ENCODE peak calls at places on chromosomes 16 and 17, in eight cellular contexts. B is stimulated activated CD4-positive, alpha-beta T cell treated with anti-CD3 and anti-CD28 coated beads, Interleukin-2, amount 100 ng/mL, for 24 hours; X is MM.1S; W is mucosa of descending colon; D is EL; I is lung; C is AG08396; Y is left colon. S is an unnamed sample.

GRCh38 chr17:82985973-82986372 is 93.4 kb upstream of the METRNL start:
- DNase-seq in W (peak), D (no peak), I (peak), Y (peak), X (peak), C (no peak), B (peak), S (no peak)

GRCh38 chr17:63189082-63189481 is 223.0 kb downstream of the TANC2 start:
- DNase-seq in C (peak), W (no peak), B (no peak), Y (no peak), I (no peak), D (peak), X (no peak), S (peak)

GRCh38 chr16:80253741-80254140 is 287.1 kb upstream of the DYNLRB2 start:
- DNase-seq in B (no peak), X (no peak), C (no peak), D (no peak), I (no peak), W (no peak), Y (no peak), S (no peak)

GRCh38 chr17:28381141-28381825 is 9.8 kb downstream of the SARM1 start:
- DNase-seq in B (no peak), Y (peak), X (no peak), W (peak), I (peak), C (no peak), D (no peak), S (no peak)

GRCh38 chr17:2547176-2547575 is 35.5 kb upstream of the METTL16 start:
- DNase-seq in D (peak), I (no peak), Y (no peak), X (no peak), B (no peak), C (peak), W (no peak), S (no peak)

GRCh38 chr17:68291836-68292688 is 767 bp downstream of the ARSG start:
- DNase-seq in D (peak), X (peak), Y (peak), C (peak), W (peak), I (peak), B (peak), S (peak)

GRCh38 chr17:42842286-42842685 is 2.1 kb upstream of the AOC2 start:
- DNase-seq in B (no peak), D (no peak), C (peak), I (no peak), Y (no peak), W (no peak), X (no peak), S (no peak)

GRCh38 chr17:38628441-38628840 is 22.7 kb upstream of the SRCIN1 start:
- DNase-seq in D (no peak), B (no peak), C (no peak), X (no peak), I (no peak), Y (no peak), W (no peak), S (peak)

GRCh38 chr16:1642148-1642547 is 30.0 kb downstream of the CRAMP1 start:
- DNase-seq in Y (no peak), W (no peak), D (no peak), C (no peak), I (no peak), B (no peak), X (no peak), S (peak)

GRCh38 chr17:80000955-80001354 is 34.7 kb downstream of the TBC1D16 start:
- DNase-seq in W (no peak), I (no peak), Y (no peak), B (no peak), D (no peak), X (no peak), C (no peak), S (peak)

GRCh38 chr17:10025976-10026785 is 121.1 kb upstream of the RCVRN start:
- DNase-seq in X (no peak), C (no peak), D (no peak), B (no peak), I (no peak), Y (no peak), W (no peak), S (no peak)

GRCh38 chr17:19533718-19534561 is at the start of gene SLC47A1:
- DNase-seq in B (no peak), W (no peak), C (peak), X (peak), I (no peak), D (peak), Y (peak), S (peak)

GRCh38 chr17:74430706-74431567 is 951 bp upstream of the GPRC5C start:
- DNase-seq in D (peak), Y (peak), I (peak), C (peak), B (no peak), X (no peak), W (peak), S (no peak)

GRCh38 chr17:2602597-2603017 is 9.2 kb downstream of the PAFAH1B1 start:
- DNase-seq in I (no peak), C (no peak), X (no peak), D (no peak), Y (no peak), W (no peak), B (no peak), S (no peak)

GRCh38 chr16:53043986-53044571 is 8.6 kb downstream of the CHD9NB start:
- DNase-seq in X (no peak), Y (no peak), W (no peak), I (no peak), C (no peak), D (no peak), B (no peak), S (no peak)

GRCh38 chr17:49992191-49992932 is 2.7 kb downstream of the DLX3 start:
- DNase-seq in W (no peak), D (no peak), C (peak), Y (no peak), B (no peak), X (no peak), I (no peak), S (no peak)

GRCh38 chr17:4008082-4008435 is 43.8 kb upstream of the ATP2A3 start:
- DNase-seq in Y (no peak), I (no peak), B (no peak), C (no peak), X (no peak), W (no peak), D (no peak), S (no peak)

GRCh38 chr16:4058386-4058785 is 57.9 kb downstream of the ADCY9 start:
- DNase-seq in I (no peak), Y (no peak), B (no peak), C (no peak), X (no peak), D (no peak), W (no peak), S (no peak)

GRCh38 chr16:71341881-71342280 is 16.6 kb upstream of the CALB2 start:
- DNase-seq in C (no peak), Y (no peak), X (no peak), B (no peak), D (no peak), W (no peak), I (no peak), S (no peak)

GRCh38 chr17:17027442-17028058 is 14.7 kb upstream of the MPRIP start:
- DNase-seq in Y (no peak), B (no peak), C (no peak), W (no peak), I (no peak), X (no peak), D (no peak), S (no peak)

GRCh38 chr17:40485851-40486512 is 15.4 kb downstream of the TNS4 start:
- DNase-seq in Y (no peak), W (no peak), B (no peak), C (peak), X (no peak), D (peak), I (no peak), S (peak)